ENCODE peak calls at places on chromosomes 2 and 18, in four cellular contexts. One of them, this sample, is unnamed.

GRCh38 chr2:145483854-145484253 is 963.9 kb upstream of the ZEB2 start:
- DNase-seq in CD4-positive, CD25-positive, alpha-beta regulatory T cell: no peak
- DNase-seq in ELF-1: no peak
- DNase-seq in fibroblast of the aortic adventitia: no peak
- DNase-seq in this sample: no peak

GRCh38 chr2:181649436-181649979 is 7.4 kb downstream of the CERKL start:
- DNase-seq in CD4-positive, CD25-positive, alpha-beta regulatory T cell: no peak
- DNase-seq in ELF-1: no peak
- DNase-seq in fibroblast of the aortic adventitia: no peak
- DNase-seq in this sample: no peak

GRCh38 chr18:23879126-23879525 is 135.4 kb upstream of the TTC39C start:
- DNase-seq in CD4-positive, CD25-positive, alpha-beta regulatory T cell: no peak
- DNase-seq in ELF-1: no peak
- DNase-seq in fibroblast of the aortic adventitia: no peak
- DNase-seq in this sample: no peak

GRCh38 chr2:40118622-40119021 is 333.3 kb downstream of the SLC8A1 start:
- DNase-seq in CD4-positive, CD25-positive, alpha-beta regulatory T cell: no peak
- DNase-seq in ELF-1: no peak
- DNase-seq in fibroblast of the aortic adventitia: no peak
- DNase-seq in this sample: no peak

GRCh38 chr2:64277101-64277849 is 133.1 kb upstream of the PELI1 start:
- DNase-seq in CD4-positive, CD25-positive, alpha-beta regulatory T cell: no peak
- DNase-seq in ELF-1: peak; percentile 43
- DNase-seq in fibroblast of the aortic adventitia: no peak
- DNase-seq in this sample: peak; percentile 63

GRCh38 chr2:144133881-144134280 is 386.0 kb downstream of the ZEB2 start:
- DNase-seq in CD4-positive, CD25-positive, alpha-beta regulatory T cell: no peak
- DNase-seq in ELF-1: no peak
- DNase-seq in fibroblast of the aortic adventitia: no peak
- DNase-seq in this sample: no peak

GRCh38 chr2:225037374-225038075 is 4.7 kb downstream of the DOCK10 start:
- DNase-seq in CD4-positive, CD25-positive, alpha-beta regulatory T cell: no peak
- DNase-seq in ELF-1: no peak
- DNase-seq in fibroblast of the aortic adventitia: peak; percentile 38
- DNase-seq in this sample: no peak

GRCh38 chr2:230356084-230356483 is 29.1 kb downstream of the SP140L start:
- DNase-seq in CD4-positive, CD25-positive, alpha-beta regulatory T cell: no peak
- DNase-seq in ELF-1: no peak
- DNase-seq in fibroblast of the aortic adventitia: peak; percentile 42
- DNase-seq in this sample: peak; percentile 35

GRCh38 chr2:27888790-27889189 is 1.4 kb downstream of the RBKS start:
- DNase-seq in CD4-positive, CD25-positive, alpha-beta regulatory T cell: no peak
- DNase-seq in ELF-1: no peak
- DNase-seq in fibroblast of the aortic adventitia: peak; percentile 42
- DNase-seq in this sample: peak; percentile 34

GRCh38 chr2:190628651-190629378 is 20.1 kb upstream of the NAB1 start:
- DNase-seq in CD4-positive, CD25-positive, alpha-beta regulatory T cell: no peak
- DNase-seq in ELF-1: no peak
- DNase-seq in fibroblast of the aortic adventitia: peak; percentile 68
- DNase-seq in this sample: no peak

GRCh38 chr2:121307048-121307447 is 22.0 kb upstream of the TFCP2L1 start:
- DNase-seq in CD4-positive, CD25-positive, alpha-beta regulatory T cell: no peak
- DNase-seq in ELF-1: no peak
- DNase-seq in fibroblast of the aortic adventitia: no peak
- DNase-seq in this sample: no peak

GRCh38 chr2:158967114-158967730 is 1.2 kb upstream of the TANC1 start:
- DNase-seq in CD4-positive, CD25-positive, alpha-beta regulatory T cell: no peak
- DNase-seq in ELF-1: no peak
- DNase-seq in fibroblast of the aortic adventitia: no peak
- DNase-seq in this sample: no peak

GRCh38 chr2:241011296-241011600 is 12.8 kb downstream of the SNED1 start:
- DNase-seq in CD4-positive, CD25-positive, alpha-beta regulatory T cell: no peak
- DNase-seq in ELF-1: peak; percentile 1
- DNase-seq in fibroblast of the aortic adventitia: no peak
- DNase-seq in this sample: no peak

GRCh38 chr2:54572636-54573531 is 116.8 kb downstream of the SPTBN1 start:
- DNase-seq in CD4-positive, CD25-positive, alpha-beta regulatory T cell: peak; percentile 35
- DNase-seq in ELF-1: peak; percentile 31
- DNase-seq in fibroblast of the aortic adventitia: peak; percentile 73
- DNase-seq in this sample: peak; percentile 40

GRCh38 chr18:77320960-77321559 is 71.4 kb downstream of the GALR1 start:
- DNase-seq in CD4-positive, CD25-positive, alpha-beta regulatory T cell: no peak
- DNase-seq in ELF-1: no peak
- DNase-seq in fibroblast of the aortic adventitia: no peak
- DNase-seq in this sample: no peak

GRCh38 chr2:17515652-17516051 is 2.6 kb downstream of the RAD51AP2 start:
- DNase-seq in CD4-positive, CD25-positive, alpha-beta regulatory T cell: no peak
- DNase-seq in ELF-1: no peak
- DNase-seq in fibroblast of the aortic adventitia: no peak
- DNase-seq in this sample: no peak

GRCh38 chr2:65655000-65655399 is 222.6 kb upstream of the SPRED2 start:
- DNase-seq in CD4-positive, CD25-positive, alpha-beta regulatory T cell: no peak
- DNase-seq in ELF-1: no peak
- DNase-seq in fibroblast of the aortic adventitia: no peak
- DNase-seq in this sample: no peak

GRCh38 chr2:159736048-159736447 is 23.7 kb downstream of the MARCHF7 start:
- DNase-seq in CD4-positive, CD25-positive, alpha-beta regulatory T cell: no peak
- DNase-seq in ELF-1: no peak
- DNase-seq in fibroblast of the aortic adventitia: peak; percentile 22
- DNase-seq in this sample: peak; percentile 23

GRCh38 chr2:231611273-231612198 is 18.9 kb downstream of the TEX44 start:
- DNase-seq in CD4-positive, CD25-positive, alpha-beta regulatory T cell: no peak
- DNase-seq in ELF-1: peak; percentile 79
- DNase-seq in fibroblast of the aortic adventitia: peak; percentile 73
- DNase-seq in this sample: peak; percentile 67

GRCh38 chr2:36357506-36358316 is 2.1 kb downstream of the CRIM1 start:
- DNase-seq in CD4-positive, CD25-positive, alpha-beta regulatory T cell: no peak
- DNase-seq in ELF-1: peak; percentile 80
- DNase-seq in fibroblast of the aortic adventitia: peak; percentile 80
- DNase-seq in this sample: peak; percentile 85

GRCh38 chr18:69383191-69383590 is 17.5 kb upstream of the DOK6 start:
- DNase-seq in CD4-positive, CD25-positive, alpha-beta regulatory T cell: no peak
- DNase-seq in ELF-1: no peak
- DNase-seq in fibroblast of the aortic adventitia: peak; percentile 4
- DNase-seq in this sample: peak; percentile 7

GRCh38 chr2:67502346-67503065 is 105.4 kb downstream of the ETAA1 start:
- DNase-seq in CD4-positive, CD25-positive, alpha-beta regulatory T cell: no peak
- DNase-seq in ELF-1: no peak
- DNase-seq in fibroblast of the aortic adventitia: peak; percentile 47
- DNase-seq in this sample: no peak

GRCh38 chr2:10977003-10977402 is 65.3 kb downstream of the KCNF1 start:
- DNase-seq in CD4-positive, CD25-positive, alpha-beta regulatory T cell: no peak
- DNase-seq in ELF-1: peak; percentile 30
- DNase-seq in fibroblast of the aortic adventitia: no peak
- DNase-seq in this sample: peak; percentile 28

GRCh38 chr2:109374548-109375130 is 239.1 kb downstream of the SEPTIN10 start:
- DNase-seq in CD4-positive, CD25-positive, alpha-beta regulatory T cell: no peak
- DNase-seq in ELF-1: no peak
- DNase-seq in fibroblast of the aortic adventitia: no peak
- DNase-seq in this sample: no peak

GRCh38 chr2:30583204-30583749 is 136.2 kb downstream of the LCLAT1 start:
- DNase-seq in CD4-positive, CD25-positive, alpha-beta regulatory T cell: no peak
- DNase-seq in ELF-1: no peak
- DNase-seq in fibroblast of the aortic adventitia: no peak
- DNase-seq in this sample: no peak

GRCh38 chr18:48043166-48043565 is 112.7 kb upstream of the SMAD2 start:
- DNase-seq in CD4-positive, CD25-positive, alpha-beta regulatory T cell: no peak
- DNase-seq in ELF-1: no peak
- DNase-seq in fibroblast of the aortic adventitia: no peak
- DNase-seq in this sample: no peak

GRCh38 chr18:38459086-38459485 is 893.5 kb upstream of the CELF4 start:
- DNase-seq in CD4-positive, CD25-positive, alpha-beta regulatory T cell: no peak
- DNase-seq in ELF-1: no peak
- DNase-seq in fibroblast of the aortic adventitia: no peak
- DNase-seq in this sample: peak; percentile 28

GRCh38 chr2:200705305-200705985 is 106.3 kb upstream of the BZW1 start:
- DNase-seq in CD4-positive, CD25-positive, alpha-beta regulatory T cell: no peak
- DNase-seq in ELF-1: peak; percentile 52
- DNase-seq in fibroblast of the aortic adventitia: peak; percentile 30
- DNase-seq in this sample: peak; percentile 7

GRCh38 chr2:125172181-125172580 is 1147.1 kb downstream of the CNTNAP5 start:
- DNase-seq in CD4-positive, CD25-positive, alpha-beta regulatory T cell: no peak
- DNase-seq in ELF-1: no peak
- DNase-seq in fibroblast of the aortic adventitia: peak; percentile 10
- DNase-seq in this sample: peak; percentile 10

GRCh38 chr2:70173520-70173919 is 17.3 kb downstream of the C2orf42 start:
- DNase-seq in CD4-positive, CD25-positive, alpha-beta regulatory T cell: no peak
- DNase-seq in ELF-1: no peak
- DNase-seq in fibroblast of the aortic adventitia: no peak
- DNase-seq in this sample: no peak

GRCh38 chr2:213015387-213016165 is 135.8 kb downstream of the IKZF2 start:
- DNase-seq in CD4-positive, CD25-positive, alpha-beta regulatory T cell: peak; percentile 55
- DNase-seq in ELF-1: no peak
- DNase-seq in fibroblast of the aortic adventitia: no peak
- DNase-seq in this sample: no peak

GRCh38 chr2:6773007-6773693 is 92.6 kb downstream of the CMPK2 start:
- DNase-seq in CD4-positive, CD25-positive, alpha-beta regulatory T cell: peak; percentile 15
- DNase-seq in ELF-1: peak; percentile 90
- DNase-seq in fibroblast of the aortic adventitia: peak; percentile 2
- DNase-seq in this sample: peak; percentile 87

GRCh38 chr18:12828116-12829051 is 55.7 kb downstream of the PTPN2 start:
- DNase-seq in CD4-positive, CD25-positive, alpha-beta regulatory T cell: no peak
- DNase-seq in ELF-1: no peak
- DNase-seq in fibroblast of the aortic adventitia: no peak
- DNase-seq in this sample: no peak

GRCh38 chr2:145185696-145186095 is 665.8 kb upstream of the ZEB2 start:
- DNase-seq in CD4-positive, CD25-positive, alpha-beta regulatory T cell: no peak
- DNase-seq in ELF-1: no peak
- DNase-seq in fibroblast of the aortic adventitia: peak; percentile 51
- DNase-seq in this sample: no peak